ENCODE peak calls at places on chromosomes 12 and 14, in five cellular contexts. N is fibroblast of lung, F is uterus, D is tibial artery, B is SJSA1. P is an unnamed sample. For H3K4me1, the result is how much of the 10 kb centered on the place peaks cover.

GRCh38 chr14:41034969-41035368 is 571.7 kb upstream of the LRFN5 start:
- DNase-seq in B (no peak), F (no peak), D (no peak), N (no peak), P (no peak)

GRCh38 chr14:54769955-54770863 is 132.4 kb downstream of the GCH1 start:
- DNase-seq in B (no peak), F (no peak), D (no peak), N (no peak), P (no peak)

GRCh38 chr14:20413785-20414117 is 450 bp upstream of the TEP1 start:
- DNase-seq in B (no peak), D (no peak), N (no peak), F (no peak), P (no peak)

GRCh38 chr14:26199599-26200370 is 398.0 kb downstream of the NOVA1 start:
- DNase-seq in D (no peak), F (no peak), B (no peak), N (peak), P (no peak)

GRCh38 chr12:15116073-15116472 is 105.1 kb downstream of the RERG start:
- DNase-seq in F (no peak), B (no peak), N (no peak), D (peak), P (no peak)

GRCh38 chr14:32460267-32460666 is 131.2 kb downstream of the AKAP6 start:
- DNase-seq in F (no peak), D (no peak), N (no peak), B (no peak), P (no peak)

GRCh38 chr12:67559751-67560150 is 88.8 kb upstream of the DYRK2 start:
- DNase-seq in F (no peak), N (no peak), D (no peak), B (no peak), P (no peak)

GRCh38 chr12:15757553-15758255 is 31.5 kb downstream of the EPS8 start:
- DNase-seq in D (no peak), B (no peak), N (peak), F (no peak), P (no peak)

GRCh38 chr14:90301580-90302181 is 30.1 kb downstream of the NRDE2 start:
- DNase-seq in B (no peak), N (peak), D (no peak), F (no peak), P (no peak)

GRCh38 chr12:55931780-55932545 is 1.0 kb downstream of the DGKA start:
- DNase-seq in D (peak), N (peak), F (peak), B (no peak), P (peak)

GRCh38 chr12:3313655-3314305 is 177.2 kb upstream of the PRMT8 start:
- DNase-seq in F (peak), N (no peak), D (no peak), B (no peak), P (no peak)

GRCh38 chr12:16506394-16506793 is 99.6 kb downstream of the LMO3 start:
- DNase-seq in N (no peak), B (no peak), D (no peak), F (no peak), P (no peak)

GRCh38 chr14:38629412-38629811 is 373.5 kb upstream of the CLEC14A start:
- DNase-seq in N (no peak), B (no peak), D (no peak), F (no peak), P (no peak)

GRCh38 chr14:61280092-61280525 is 1.0 kb downstream of the TMEM30B start:
- DNase-seq in B (no peak), D (no peak), N (no peak), F (no peak), P (no peak)

GRCh38 chr12:132056320-132056719 is 87.8 kb downstream of the DDX51 start:
- DNase-seq in B (no peak), N (no peak), F (no peak), D (no peak), P (no peak)

GRCh38 chr12:89517648-89518047 is 6.9 kb downstream of the GALNT4 start:
- DNase-seq in F (no peak), D (no peak), N (no peak), B (no peak), P (no peak)

GRCh38 chr14:55430024-55430690 is 10.3 kb downstream of the TBPL2 start:
- DNase-seq in F (no peak), D (no peak), N (peak), B (peak), P (no peak)

GRCh38 chr14:58666737-58667136 is 29.0 kb downstream of the DACT1 start:
- DNase-seq in B (no peak), F (no peak), N (no peak), D (no peak), P (no peak)

GRCh38 chr14:83714141-83714540 is 1815.8 kb upstream of the FLRT2 start:
- DNase-seq in N (no peak), D (no peak), B (no peak), F (no peak), P (no peak)

DNA sequence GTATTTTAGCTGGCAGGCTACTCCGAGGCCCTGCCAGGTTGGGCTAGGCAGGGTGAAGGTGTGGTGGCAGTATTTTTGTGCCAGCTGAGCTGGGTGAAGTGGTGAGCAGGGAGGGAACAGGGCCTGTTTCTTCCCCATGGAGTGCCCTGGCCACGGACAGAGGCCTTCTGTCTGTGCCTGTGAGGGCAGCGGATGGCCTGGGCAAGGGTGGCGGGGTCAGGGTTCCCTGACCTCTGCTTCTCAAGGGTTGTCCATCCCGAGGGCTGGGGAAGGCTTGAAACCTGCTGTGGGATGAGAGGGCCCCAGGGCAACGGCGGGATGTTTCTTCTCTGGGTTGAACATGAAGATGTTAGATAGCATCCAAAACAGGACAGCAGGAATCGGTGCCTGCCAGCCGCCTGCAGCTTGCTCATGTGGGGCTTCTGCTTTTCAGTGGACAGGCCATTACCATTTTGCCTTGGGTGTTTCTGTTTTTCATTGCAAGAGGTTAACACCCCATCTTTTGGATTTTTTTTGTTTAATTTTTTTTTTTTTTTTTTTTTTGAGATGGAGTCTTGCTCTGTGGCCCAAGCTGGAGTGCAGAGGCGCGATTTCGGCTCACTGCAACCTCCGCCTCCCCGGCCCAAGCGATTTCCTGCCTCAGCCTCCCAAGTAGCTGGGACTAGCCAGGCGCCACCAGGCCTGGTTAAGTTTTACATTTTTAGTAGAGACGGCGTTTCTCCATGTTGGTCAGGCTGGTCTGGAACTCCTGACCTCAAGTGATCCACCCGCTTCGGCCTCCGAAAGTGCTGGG is 3.3 kb downstream of the MTA1 start:
- DNase-seq in B (no peak), D (no peak), F (no peak), N (no peak), P (no peak)
- H3K4me3 ChIP-seq in B (no peak), D (no peak), F (no peak), N (no peak), P (no peak)

GRCh38 chr12:121523741-121524140 is 57.1 kb downstream of the KDM2B start:
- DNase-seq in F (no peak), B (no peak), D (no peak), N (no peak), P (no peak)

GRCh38 chr12:121525411-121525810 is 55.4 kb downstream of the KDM2B start:
- DNase-seq in F (no peak), N (no peak), D (no peak), B (no peak), P (no peak)

GRCh38 chr12:121522962-121523361 is 57.9 kb downstream of the KDM2B start:
- DNase-seq in N (no peak), D (no peak), B (no peak), F (no peak), P (no peak)

GRCh38 chr12:121520586-121521086 is 60.2 kb downstream of the KDM2B start:
- DNase-seq in N (no peak), F (no peak), B (no peak), D (no peak), P (no peak)

GRCh38 chr12:121524196-121524930 is 56.5 kb downstream of the KDM2B start:
- DNase-seq in D (no peak), N (no peak), B (no peak), F (no peak), P (no peak)
- H3K4me1 ChIP-seq in D (under half), N (under half), B (under half), F (under half), P (under half)

GRCh38 chr12:57461904-57462306 is 2.3 kb downstream of the GLI1 start:
- DNase-seq in F (no peak), B (no peak), D (no peak), N (peak), P (no peak)
- H3K4me3 ChIP-seq in F (peak), B (peak), D (peak), N (peak), P (peak)

GRCh38 chr12:120690978-120691377 is 4.0 kb downstream of the MLEC start:
- DNase-seq in D (no peak), F (no peak), N (no peak), B (no peak), P (no peak)
- H3K4me1 ChIP-seq in D (under half), F (under half), N (under half), B (half or more), P (half or more)

DNA sequence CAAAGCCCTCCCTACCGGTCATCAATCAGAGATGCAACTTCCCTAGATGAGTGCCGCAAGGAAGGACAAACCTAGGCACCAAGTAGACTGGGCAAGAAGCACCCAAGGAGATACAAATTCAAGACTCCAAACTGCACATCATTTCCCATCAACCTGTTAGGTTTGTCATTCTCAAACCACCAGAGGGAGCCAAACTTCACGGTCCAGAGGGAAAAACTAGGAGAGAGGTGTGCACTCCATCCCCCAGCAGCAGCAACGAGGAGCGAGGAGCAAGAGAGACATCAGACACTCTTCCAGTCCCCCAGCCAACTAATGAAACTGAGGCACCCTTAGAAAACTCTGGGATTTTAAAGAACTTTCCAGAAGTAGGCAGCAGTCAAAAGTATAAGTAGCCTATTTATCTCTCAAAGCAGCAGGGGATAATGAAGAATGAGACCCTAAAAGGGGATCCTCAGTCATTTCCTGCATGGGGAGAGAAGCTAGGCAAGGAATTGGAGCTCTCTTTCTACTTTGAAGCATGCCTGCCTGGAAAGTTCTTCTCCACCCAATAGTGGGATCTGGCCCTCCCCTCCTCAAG is 37.0 kb upstream of the NT5DC3 start:
- DNase-seq in B (peak), N (peak), D (no peak), F (no peak), P (no peak)
- H3K4me3 ChIP-seq in B (no peak), N (no peak), D (no peak), F (no peak), P (no peak)

P was measured in heart right ventricle.